ENCODE peak calls at places on chromosomes 6 and 20, in five cellular contexts. I is T-helper 1 cell; W is CD8-positive, alpha-beta memory T cell; O is ovary; C is astrocyte of the spinal cord. B is an unnamed sample.

GRCh38 chr6:130593200-130593599 is 227.4 kb downstream of the TMEM200A start:
- DNase-seq in I (no peak), W (no peak), O (no peak), C (no peak), B (no peak)

GRCh38 chr6:124941259-124941658 is 21.0 kb upstream of the RNF217 start:
- DNase-seq in I (no peak), W (no peak), O (no peak), C (no peak), B (no peak)

GRCh38 chr6:91376686-91377085 is 789.8 kb upstream of the MAP3K7 start:
- DNase-seq in I (no peak), W (no peak), O (no peak), C (no peak), B (no peak)

GRCh38 chr20:31713312-31714049 is 9.2 kb downstream of the BCL2L1 start:
- DNase-seq in I (no peak), W (no peak), O (peak; percentile 41), C (peak; percentile 85), B (no peak)

GRCh38 chr6:2733324-2733723 is 17.4 kb downstream of the MYLK4 start:
- DNase-seq in I (no peak), W (no peak), O (no peak), C (no peak), B (peak; percentile 23)

GRCh38 chr20:21623074-21623780 is 82.2 kb upstream of the PAX1 start:
- DNase-seq in I (no peak), W (no peak), O (no peak), C (no peak), B (no peak)

GRCh38 chr6:11144393-11144829 is 32.9 kb upstream of the ERVFRD-1 start:
- DNase-seq in I (peak; percentile 41), W (peak; percentile 63), O (peak; percentile 76), C (peak; percentile 79), B (peak; percentile 69)

GRCh38 chr20:31663838-31664695 is 26.4 kb downstream of the COX4I2 start:
- DNase-seq in I (no peak), W (no peak), O (no peak), C (no peak), B (no peak)

GRCh38 chr6:106502534-106502933 is 126.8 kb downstream of the RTN4IP1 start:
- DNase-seq in I (no peak), W (no peak), O (no peak), C (no peak), B (no peak)

GRCh38 chr20:59403261-59403961 is 103.0 kb downstream of the EDN3 start:
- DNase-seq in I (peak; percentile 51), W (peak; percentile 64), O (peak; percentile 66), C (no peak), B (peak; percentile 51)

GRCh38 chr6:156916108-156916801 is 139.1 kb downstream of the ARID1B start:
- DNase-seq in I (no peak), W (no peak), O (no peak), C (peak; percentile 4), B (no peak)

GRCh38 chr6:74715362-74716068 is 490.3 kb downstream of the COL12A1 start:
- DNase-seq in I (no peak), W (no peak), O (no peak), C (peak; percentile 59), B (no peak)

GRCh38 chr6:28985396-28986164 is 19.5 kb downstream of the ZNF311 start:
- DNase-seq in I (no peak), W (no peak), O (peak; percentile 83), C (peak; percentile 97), B (no peak)

GRCh38 chr6:152948150-152948768 is 34.6 kb downstream of the FBXO5 start:
- DNase-seq in I (no peak), W (no peak), O (no peak), C (peak; percentile 56), B (no peak)

GRCh38 chr6:44700422-44700821 is 312.9 kb downstream of the CDC5L start:
- DNase-seq in I (no peak), W (no peak), O (no peak), C (no peak), B (no peak)

GRCh38 chr6:31930962-31931361 is 3.4 kb downstream of the C2 start:
- DNase-seq in I (no peak), W (no peak), O (no peak), C (no peak), B (no peak)

GRCh38 chr6:149915970-149916865 is 6.7 kb downstream of the RAET1G start:
- DNase-seq in I (no peak), W (no peak), O (no peak), C (no peak), B (no peak)

GRCh38 chr6:41191569-41191968 is 9.4 kb downstream of the TREML2 start:
- DNase-seq in I (no peak), W (no peak), O (no peak), C (no peak), B (no peak)

GRCh38 chr20:10594286-10594868 is 79.4 kb downstream of the JAG1 start:
- DNase-seq in I (no peak), W (no peak), O (no peak), C (peak; percentile 79), B (no peak)

GRCh38 chr6:3355358-3356055 is 96.8 kb downstream of the PSMG4 start:
- DNase-seq in I (no peak), W (no peak), O (peak; percentile 63), C (peak; percentile 62), B (peak; percentile 4)

GRCh38 chr20:48691523-48691922 is 136.3 kb downstream of the PREX1 start:
- DNase-seq in I (no peak), W (no peak), O (no peak), C (no peak), B (no peak)

GRCh38 chr6:3324262-3324942 is 65.7 kb downstream of the PSMG4 start:
- DNase-seq in I (no peak), W (no peak), O (no peak), C (peak; percentile 89), B (peak; percentile 8)

GRCh38 chr6:158356586-158357546 is 44.6 kb downstream of the TULP4 start:
- DNase-seq in I (no peak), W (no peak), O (no peak), C (no peak), B (no peak)

GRCh38 chr6:48036316-48036715 is 74.7 kb downstream of the PTCHD4 start:
- DNase-seq in I (no peak), W (no peak), O (no peak), C (peak; percentile 57), B (no peak)

GRCh38 chr6:22826961-22827360 is 257.6 kb downstream of the HDGFL1 start:
- DNase-seq in I (no peak), W (no peak), O (no peak), C (peak; percentile 71), B (no peak)

GRCh38 chr6:47698342-47698787 is at the start of gene ADGRF4:
- DNase-seq in I (no peak), W (no peak), O (peak; percentile 12), C (peak; percentile 30), B (peak; percentile 0)

GRCh38 chr6:73680289-73680688 is 15.7 kb upstream of the CD109 start:
- DNase-seq in I (no peak), W (no peak), O (no peak), C (no peak), B (no peak)

GRCh38 chr6:134689177-134689576 is 260.7 kb downstream of the ALDH8A1 start:
- DNase-seq in I (no peak), W (no peak), O (no peak), C (no peak), B (no peak)

GRCh38 chr6:43096451-43097097 is 20.5 kb downstream of the PTK7 start:
- DNase-seq in I (no peak), W (no peak), O (peak; percentile 54), C (peak; percentile 91), B (no peak)

GRCh38 chr20:48771542-48771941 is 56.3 kb downstream of the PREX1 start:
- DNase-seq in I (no peak), W (no peak), O (no peak), C (peak; percentile 52), B (no peak)

GRCh38 chr6:54617730-54618129 is 228.8 kb upstream of the FAM83B start:
- DNase-seq in I (no peak), W (no peak), O (no peak), C (peak; percentile 83), B (no peak)

GRCh38 chr6:149964243-149965190 is 774 bp downstream of the ULBP1 start:
- DNase-seq in I (no peak), W (no peak), O (no peak), C (peak; percentile 42), B (no peak)

B was measured in stimulated activated naive CD4-positive, alpha-beta T cell treated with Interleukin-2 at 50 U/mL for 16 hours.